ENCODE peak calls at places on chromosomes 12 and 14, in six cellular contexts. N is A549, M is body of pancreas, O is endothelial cell of umbilical vein, C is GM12891, D is stomach. B is an unnamed sample.

GRCh38 chr12:128727461-128727860 is 96.3 kb downstream of the SLC15A4 start:
- DNase-seq in N (no peak), M (no peak), O (no peak), C (no peak), D (no peak), B (no peak)

GRCh38 chr12:122563361-122563760 is 36.3 kb downstream of the KNTC1 start:
- DNase-seq in N (no peak), M (no peak), O (no peak), C (no peak), D (no peak), B (no peak)

GRCh38 chr12:130164931-130165330 is 2.7 kb downstream of the FZD10 start:
- DNase-seq in N (no peak), M (no peak), O (no peak), C (no peak), D (peak), B (no peak)

GRCh38 chr12:124445121-124445718 is 122.2 kb downstream of the NCOR2 start:
- DNase-seq in N (no peak), M (no peak), O (no peak), C (no peak), D (no peak), B (no peak)

GRCh38 chr12:79275631-79276030 is 411.1 kb downstream of the SYT1 start:
- DNase-seq in N (no peak), M (no peak), O (no peak), C (no peak), D (no peak), B (no peak)

GRCh38 chr12:88623777-88624548 is 43.7 kb upstream of the KITLG start:
- DNase-seq in N (no peak), M (no peak), O (no peak), C (no peak), D (no peak), B (no peak)

GRCh38 chr12:80837342-80837978 is 100.3 kb downstream of the LIN7A start:
- DNase-seq in N (peak), M (no peak), O (peak), C (no peak), D (no peak), B (peak)

GRCh38 chr14:106436310-106436905 is 910.0 kb downstream of the TMEM121 start:
- DNase-seq in N (peak), M (peak), O (no peak), C (no peak), D (no peak), B (no peak)

GRCh38 chr14:99729991-99730875 is 46.1 kb downstream of the CYP46A1 start:
- DNase-seq in N (peak), M (peak), O (peak), C (peak), D (peak), B (peak)

GRCh38 chr12:113422929-113423669 is 919 bp downstream of the SDSL start:
- DNase-seq in N (no peak), M (no peak), O (no peak), C (no peak), D (no peak), B (no peak)

GRCh38 chr12:1919284-1919683 is 832 bp upstream of the CACNA2D4 start:
- DNase-seq in N (no peak), M (no peak), O (no peak), C (no peak), D (no peak), B (no peak)

GRCh38 chr12:92973614-92974013 is 44.5 kb upstream of the EEA1 start:
- DNase-seq in N (no peak), M (no peak), O (no peak), C (no peak), D (no peak), B (no peak)

GRCh38 chr12:6178981-6179761 is 21.0 kb upstream of the CD9 start:
- DNase-seq in N (no peak), M (no peak), O (peak), C (no peak), D (no peak), B (no peak)

GRCh38 chr12:42730286-42730685 is 140.7 kb upstream of the PRICKLE1 start:
- DNase-seq in N (no peak), M (no peak), O (no peak), C (no peak), D (no peak), B (no peak)

GRCh38 chr14:91270619-91271018 is 26.1 kb upstream of the GPR68 start:
- DNase-seq in N (no peak), M (no peak), O (no peak), C (no peak), D (no peak), B (no peak)

GRCh38 chr12:8914716-8915526 is 612 bp downstream of the PHC1 start:
- DNase-seq in N (peak), M (peak), O (peak), C (peak), D (peak), B (peak)

GRCh38 chr12:14576896-14577295 is 9.2 kb upstream of the PLBD1 start:
- DNase-seq in N (no peak), M (no peak), O (no peak), C (no peak), D (no peak), B (no peak)

GRCh38 chr12:15788266-15789214 is 648 bp downstream of the EPS8 start:
- DNase-seq in N (peak), M (peak), O (peak), C (no peak), D (peak), B (peak)

GRCh38 chr14:70098257-70098809 is 90.4 kb downstream of the SLC8A3 start:
- DNase-seq in N (no peak), M (no peak), O (no peak), C (no peak), D (no peak), B (no peak)

GRCh38 chr12:96258451-96258933 is 64.3 kb downstream of the ELK3 start:
- DNase-seq in N (no peak), M (peak), O (peak), C (no peak), D (no peak), B (peak)

GRCh38 chr12:105957058-105957457 is 181.7 kb downstream of the NUAK1 start:
- DNase-seq in N (no peak), M (no peak), O (no peak), C (no peak), D (no peak), B (no peak)

GRCh38 chr14:74669846-74670245 is 43.0 kb downstream of the AREL1 start:
- DNase-seq in N (no peak), M (no peak), O (no peak), C (no peak), D (no peak), B (no peak)

GRCh38 chr12:60834372-60834771 is 1238.5 kb downstream of the SLC16A7 start:
- DNase-seq in N (no peak), M (no peak), O (no peak), C (no peak), D (no peak), B (no peak)

GRCh38 chr12:129163461-129163860 is 310.2 kb downstream of the GLT1D1 start:
- DNase-seq in N (no peak), M (no peak), O (no peak), C (no peak), D (no peak), B (no peak)

GRCh38 chr14:104813286-104813685 is 12.4 kb downstream of the ZBTB42 start:
- DNase-seq in N (no peak), M (no peak), O (no peak), C (no peak), D (no peak), B (no peak)

GRCh38 chr12:57434517-57435223 is at the start of gene INHBC:
- DNase-seq in N (no peak), M (no peak), O (no peak), C (no peak), D (no peak), B (peak)

GRCh38 chr12:92552412-92553108 is 150.2 kb upstream of the PLEKHG7 start:
- DNase-seq in N (no peak), M (no peak), O (peak), C (no peak), D (no peak), B (no peak)

DNA sequence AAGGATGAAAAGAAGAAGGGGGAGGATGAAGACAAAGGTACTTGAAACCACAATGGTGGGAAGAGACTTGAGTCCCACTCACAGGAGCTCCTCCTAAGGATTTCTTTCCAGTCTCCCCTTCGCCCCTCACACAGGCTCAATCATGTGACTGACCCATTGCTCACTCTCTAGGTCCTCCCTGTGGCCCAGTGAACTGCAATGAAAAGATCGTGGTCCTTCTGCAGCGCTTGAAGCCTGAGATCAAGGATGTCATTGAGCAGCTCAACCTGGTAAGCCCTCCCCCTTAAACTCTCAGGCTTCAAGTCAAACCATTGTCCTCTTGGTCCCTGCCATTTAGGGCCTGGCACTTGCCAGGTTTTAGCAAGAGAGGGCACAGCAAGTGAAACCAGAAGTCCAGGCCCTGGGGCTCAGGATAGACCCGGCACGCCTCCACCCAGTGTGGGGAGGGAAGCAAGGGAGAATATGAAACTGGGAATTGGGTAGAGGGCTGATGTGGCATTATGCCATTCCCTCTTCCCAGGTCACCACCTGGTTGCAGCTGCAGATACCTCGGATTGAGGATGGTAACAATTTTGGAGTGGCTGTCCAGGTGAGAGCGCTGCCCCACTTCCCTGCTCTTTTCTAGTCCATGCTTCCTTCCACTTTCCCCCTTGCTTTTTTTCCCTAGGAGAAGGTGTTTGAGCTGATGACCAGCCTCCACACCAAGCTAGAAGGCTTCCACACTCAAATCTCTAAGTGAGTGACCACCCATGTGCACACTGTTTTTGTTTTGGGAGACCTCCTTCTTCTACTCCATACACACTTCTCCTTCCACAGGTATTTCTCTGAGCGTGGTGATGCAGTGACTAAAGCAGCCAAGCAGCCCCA is 1.8 kb downstream of the PSME1 start:
- DNase-seq in N (no peak), M (no peak), O (no peak), C (no peak), D (no peak), B (no peak)
- TF ChIP-seq POLR2A in N (no peak), M (no peak), O (no peak), C (peak), D (no peak), B (no peak)

DNA sequence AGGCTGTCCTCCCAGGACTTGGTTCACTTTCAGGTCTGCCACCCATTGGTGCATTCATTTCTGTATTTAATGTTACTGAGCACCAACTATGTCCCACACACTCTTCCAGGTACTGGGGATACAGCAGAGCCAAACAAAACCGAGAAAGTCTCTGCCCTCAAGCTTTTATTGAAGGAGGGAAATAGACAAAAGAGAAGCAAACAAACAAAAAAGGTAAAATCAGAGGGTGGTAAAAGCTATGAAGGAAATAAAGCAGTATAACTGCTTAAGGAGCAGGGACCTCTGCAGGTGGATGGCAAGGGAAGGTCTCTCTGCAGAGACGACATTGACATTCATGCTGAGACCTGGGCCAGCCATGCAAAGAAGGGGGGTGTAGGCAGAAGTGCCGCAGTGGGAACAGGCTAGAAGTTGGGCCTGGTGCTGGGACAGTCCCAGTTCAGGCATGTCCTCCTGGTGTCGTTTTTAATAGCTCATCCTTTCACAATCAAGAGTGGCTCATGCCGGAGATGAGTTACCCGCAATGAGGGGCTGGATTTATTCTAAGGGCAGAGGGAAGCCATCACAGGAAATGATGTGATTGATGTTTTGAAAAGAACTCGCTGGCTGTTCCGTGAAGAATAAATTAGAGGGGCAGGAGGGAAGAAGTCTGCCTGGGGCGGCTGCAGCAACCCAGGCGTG is 72.8 kb downstream of the IRF2BPL start:
- DNase-seq in N (no peak), M (no peak), O (no peak), C (no peak), D (no peak), B (peak)
- TF ChIP-seq POLR2A in N (no peak), M (no peak), O (no peak), C (no peak), D (no peak), B (no peak)

GRCh38 chr14:100818221-100818699 is 7.7 kb upstream of the MEG3 start:
- DNase-seq in N (no peak), M (no peak), O (no peak), C (no peak), D (no peak), B (no peak)

GRCh38 chr14:100815478-100816285 is 10.2 kb upstream of the MEG3 start:
- DNase-seq in N (no peak), M (no peak), O (peak), C (no peak), D (no peak), B (no peak)

GRCh38 chr14:100819453-100819828 is 6.5 kb upstream of the MEG3 start:
- DNase-seq in N (no peak), M (no peak), O (no peak), C (no peak), D (no peak), B (no peak)

GRCh38 chr14:100816286-100816949 is 9.5 kb upstream of the MEG3 start:
- DNase-seq in N (no peak), M (no peak), O (no peak), C (no peak), D (no peak), B (no peak)

GRCh38 chr14:100816950-100817901 is 8.7 kb upstream of the MEG3 start:
- DNase-seq in N (no peak), M (no peak), O (no peak), C (no peak), D (no peak), B (no peak)
- TF ChIP-seq POLR2A in N (no peak), M (no peak), O (no peak), C (no peak), D (no peak), B (no peak)

DNA sequence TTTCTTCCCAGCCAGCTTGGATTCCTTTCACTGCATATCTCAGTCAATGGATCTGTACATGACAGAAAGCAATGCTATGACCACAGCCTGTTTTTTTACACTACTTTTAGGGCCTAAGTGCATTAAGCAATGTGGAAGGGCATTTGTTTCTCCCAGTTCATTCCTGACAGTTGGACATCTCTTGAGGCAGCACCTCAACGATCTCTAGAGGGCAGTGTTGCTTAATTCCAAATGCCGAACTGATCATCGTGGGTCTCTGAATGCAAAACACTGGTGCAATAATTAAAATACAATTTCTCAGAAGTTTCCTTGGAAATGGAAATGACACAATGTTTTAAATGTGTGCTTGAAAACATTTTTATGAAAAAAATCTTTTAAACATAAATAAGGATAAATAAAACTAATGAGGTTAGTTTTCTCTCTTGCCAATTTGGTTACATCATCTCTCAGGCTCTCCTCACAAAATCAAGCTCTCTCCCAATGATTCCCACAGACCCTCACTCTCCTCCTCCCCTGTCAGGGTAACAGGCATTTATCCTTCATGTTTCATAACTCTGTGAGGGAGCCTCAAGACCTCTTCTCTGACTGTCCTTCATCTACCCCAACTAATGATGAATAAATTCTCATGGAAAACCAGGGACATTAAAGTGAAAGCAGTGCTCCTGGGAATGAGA is 192.4 kb upstream of the SLC16A7 start:
- DNase-seq in N (peak), M (peak), O (peak), C (peak), D (peak), B (peak)
- TF ChIP-seq POLR2A in N (no peak), M (no peak), O (no peak), C (no peak), D (no peak), B (no peak)